ENCODE peak calls at places on chromosome 5, in six cellular contexts. One of them, this sample, is unnamed.

GRCh38 chr5:72151169-72151568 is 43.9 kb downstream of the MAP1B start:
- DNase-seq in RWPE1: no peak
- DNase-seq in GM23338: no peak
- DNase-seq in PC-9: no peak
- DNase-seq in osteoblast: no peak
- DNase-seq in astrocyte of the spinal cord: no peak
- DNase-seq in this sample: no peak

GRCh38 chr5:9112520-9113291 is 433.2 kb downstream of the SEMA5A start:
- DNase-seq in astrocyte of the spinal cord: peak
- DNase-seq in RWPE1: peak
- DNase-seq in PC-9: no peak
- DNase-seq in osteoblast: no peak
- DNase-seq in GM23338: no peak
- DNase-seq in this sample: no peak

GRCh38 chr5:143882520-143882919 is 70.6 kb downstream of the HMHB1 start:
- DNase-seq in astrocyte of the spinal cord: peak
- DNase-seq in osteoblast: no peak
- DNase-seq in RWPE1: no peak
- DNase-seq in GM23338: no peak
- DNase-seq in PC-9: no peak
- DNase-seq in this sample: no peak

GRCh38 chr5:14397717-14398116 is 183.9 kb upstream of the OTULINL start:
- DNase-seq in astrocyte of the spinal cord: peak
- DNase-seq in osteoblast: no peak
- DNase-seq in RWPE1: no peak
- DNase-seq in GM23338: no peak
- DNase-seq in PC-9: no peak
- DNase-seq in this sample: no peak

GRCh38 chr5:10393491-10393890 is 40.0 kb downstream of the MARCHF6 start:
- DNase-seq in PC-9: no peak
- DNase-seq in RWPE1: no peak
- DNase-seq in astrocyte of the spinal cord: no peak
- DNase-seq in GM23338: no peak
- DNase-seq in osteoblast: peak
- DNase-seq in this sample: no peak

GRCh38 chr5:169202969-169203368 is 98.0 kb downstream of the SLIT3 start:
- DNase-seq in GM23338: no peak
- DNase-seq in osteoblast: no peak
- DNase-seq in astrocyte of the spinal cord: no peak
- DNase-seq in RWPE1: no peak
- DNase-seq in PC-9: no peak
- DNase-seq in this sample: no peak

GRCh38 chr5:7518947-7519560 is 123.1 kb downstream of the ADCY2 start:
- DNase-seq in PC-9: no peak
- DNase-seq in astrocyte of the spinal cord: no peak
- DNase-seq in GM23338: peak
- DNase-seq in osteoblast: no peak
- DNase-seq in RWPE1: no peak
- DNase-seq in this sample: no peak

GRCh38 chr5:58849995-58850667 is 267.3 kb downstream of the RAB3C start:
- DNase-seq in PC-9: peak
- DNase-seq in astrocyte of the spinal cord: peak
- DNase-seq in RWPE1: peak
- DNase-seq in osteoblast: peak
- DNase-seq in GM23338: peak
- DNase-seq in this sample: no peak

GRCh38 chr5:132388244-132389050 is 18.9 kb downstream of the SLC22A5 start:
- DNase-seq in RWPE1: no peak
- DNase-seq in osteoblast: no peak
- DNase-seq in astrocyte of the spinal cord: peak
- DNase-seq in PC-9: peak
- DNase-seq in GM23338: no peak
- DNase-seq in this sample: no peak

GRCh38 chr5:160506006-160507004 is 84.7 kb downstream of the PTTG1 start:
- DNase-seq in GM23338: peak
- DNase-seq in osteoblast: no peak
- DNase-seq in astrocyte of the spinal cord: peak
- DNase-seq in PC-9: no peak
- DNase-seq in RWPE1: no peak
- DNase-seq in this sample: peak

GRCh38 chr5:111134080-111134479 is 41.9 kb downstream of the WDR36 start:
- DNase-seq in osteoblast: peak
- DNase-seq in RWPE1: no peak
- DNase-seq in PC-9: no peak
- DNase-seq in GM23338: no peak
- DNase-seq in astrocyte of the spinal cord: peak
- DNase-seq in this sample: no peak

GRCh38 chr5:94745786-94746730 is 127.6 kb downstream of the SLF1 start:
- DNase-seq in PC-9: no peak
- DNase-seq in astrocyte of the spinal cord: no peak
- DNase-seq in RWPE1: peak
- DNase-seq in GM23338: no peak
- DNase-seq in osteoblast: no peak
- DNase-seq in this sample: no peak

GRCh38 chr5:110179291-110179690 is 489.6 kb downstream of the MAN2A1 start:
- DNase-seq in osteoblast: no peak
- DNase-seq in astrocyte of the spinal cord: no peak
- DNase-seq in PC-9: no peak
- DNase-seq in RWPE1: no peak
- DNase-seq in GM23338: peak
- DNase-seq in this sample: no peak

GRCh38 chr5:80566711-80567259 is 3.3 kb downstream of the ANKRD34B start:
- DNase-seq in PC-9: peak
- DNase-seq in GM23338: no peak
- DNase-seq in RWPE1: no peak
- DNase-seq in astrocyte of the spinal cord: no peak
- DNase-seq in osteoblast: peak
- DNase-seq in this sample: no peak

GRCh38 chr5:98631311-98632054 is 142.0 kb upstream of the RGMB start:
- DNase-seq in RWPE1: peak
- DNase-seq in osteoblast: peak
- DNase-seq in astrocyte of the spinal cord: peak
- DNase-seq in GM23338: no peak
- DNase-seq in PC-9: no peak
- DNase-seq in this sample: no peak

GRCh38 chr5:10509593-10509992 is 54.3 kb upstream of the ANKRD33B start:
- DNase-seq in GM23338: no peak
- DNase-seq in RWPE1: no peak
- DNase-seq in PC-9: no peak
- DNase-seq in astrocyte of the spinal cord: no peak
- DNase-seq in osteoblast: no peak
- DNase-seq in this sample: no peak

GRCh38 chr5:75529185-75529584 is 17.5 kb downstream of the POLK start:
- DNase-seq in GM23338: no peak
- DNase-seq in osteoblast: no peak
- DNase-seq in astrocyte of the spinal cord: no peak
- DNase-seq in RWPE1: no peak
- DNase-seq in PC-9: no peak
- DNase-seq in this sample: no peak

GRCh38 chr5:87383216-87383615 is 29.5 kb downstream of the CCNH start:
- DNase-seq in astrocyte of the spinal cord: peak
- DNase-seq in GM23338: no peak
- DNase-seq in PC-9: no peak
- DNase-seq in RWPE1: no peak
- DNase-seq in osteoblast: no peak
- DNase-seq in this sample: no peak

GRCh38 chr5:111583761-111584203 is 71.4 kb upstream of the STARD4 start:
- DNase-seq in PC-9: no peak
- DNase-seq in GM23338: no peak
- DNase-seq in astrocyte of the spinal cord: no peak
- DNase-seq in osteoblast: no peak
- DNase-seq in RWPE1: no peak
- DNase-seq in this sample: no peak

GRCh38 chr5:124661317-124662141 is 84.9 kb downstream of the ZNF608 start:
- DNase-seq in osteoblast: no peak
- DNase-seq in PC-9: peak
- DNase-seq in RWPE1: peak
- DNase-seq in astrocyte of the spinal cord: peak
- DNase-seq in GM23338: peak
- DNase-seq in this sample: no peak

GRCh38 chr5:156051972-156052371 is 275.0 kb upstream of the SGCD start:
- DNase-seq in astrocyte of the spinal cord: no peak
- DNase-seq in GM23338: peak
- DNase-seq in osteoblast: no peak
- DNase-seq in PC-9: no peak
- DNase-seq in RWPE1: no peak
- DNase-seq in this sample: no peak

GRCh38 chr5:65364907-65365306 is 116.8 kb downstream of the ADAMTS6 start:
- DNase-seq in astrocyte of the spinal cord: no peak
- DNase-seq in GM23338: no peak
- DNase-seq in osteoblast: peak
- DNase-seq in RWPE1: no peak
- DNase-seq in PC-9: no peak
- DNase-seq in this sample: no peak

GRCh38 chr5:141848771-141849370 is 29.3 kb downstream of the PCDH1 start:
- DNase-seq in RWPE1: peak
- DNase-seq in PC-9: peak
- DNase-seq in astrocyte of the spinal cord: peak
- DNase-seq in osteoblast: peak
- DNase-seq in GM23338: peak
- DNase-seq in this sample: peak

GRCh38 chr5:151288180-151288579 is 15.4 kb downstream of the SLC36A3 start:
- DNase-seq in RWPE1: peak
- DNase-seq in GM23338: peak
- DNase-seq in PC-9: peak
- DNase-seq in osteoblast: no peak
- DNase-seq in astrocyte of the spinal cord: no peak
- DNase-seq in this sample: no peak
- TF ChIP-seq CTCF in RWPE1: no peak
- TF ChIP-seq CTCF in GM23338: peak
- TF ChIP-seq CTCF in PC-9: peak
- TF ChIP-seq CTCF in osteoblast: no peak
- TF ChIP-seq CTCF in astrocyte of the spinal cord: no peak
- TF ChIP-seq CTCF in this sample: no peak

DNA sequence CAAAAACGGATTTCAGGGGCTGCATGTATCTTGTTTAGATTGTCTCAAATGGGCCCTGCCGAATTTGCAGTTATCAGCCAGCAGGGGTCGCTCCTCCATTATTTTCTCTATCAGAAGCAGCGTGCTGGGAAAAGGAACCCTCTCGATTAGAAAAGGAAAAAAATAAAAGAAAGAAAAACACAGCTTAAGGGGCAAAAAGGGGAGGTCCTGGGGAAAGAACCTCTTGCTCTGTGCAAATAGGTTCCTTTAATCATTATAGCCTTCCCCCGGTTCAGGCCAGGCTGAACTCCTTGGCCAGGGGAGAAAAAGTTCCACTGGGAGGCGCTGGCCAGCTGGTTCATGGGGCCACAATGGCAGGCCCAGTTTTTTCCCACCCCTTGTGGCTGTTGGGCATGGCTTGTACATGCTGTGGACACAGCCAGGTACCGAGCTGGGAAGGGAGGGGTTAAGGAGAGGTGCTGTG is 25.0 kb upstream of the CAPSL start:
- DNase-seq in astrocyte of the spinal cord: no peak
- DNase-seq in GM23338: peak
- DNase-seq in RWPE1: no peak
- DNase-seq in osteoblast: no peak
- DNase-seq in PC-9: no peak
- DNase-seq in this sample: peak
- TF ChIP-seq CTCF in astrocyte of the spinal cord: peak
- TF ChIP-seq CTCF in GM23338: peak
- TF ChIP-seq CTCF in RWPE1: peak
- TF ChIP-seq CTCF in osteoblast: peak
- TF ChIP-seq CTCF in PC-9: peak
- TF ChIP-seq CTCF in this sample: peak

DNA sequence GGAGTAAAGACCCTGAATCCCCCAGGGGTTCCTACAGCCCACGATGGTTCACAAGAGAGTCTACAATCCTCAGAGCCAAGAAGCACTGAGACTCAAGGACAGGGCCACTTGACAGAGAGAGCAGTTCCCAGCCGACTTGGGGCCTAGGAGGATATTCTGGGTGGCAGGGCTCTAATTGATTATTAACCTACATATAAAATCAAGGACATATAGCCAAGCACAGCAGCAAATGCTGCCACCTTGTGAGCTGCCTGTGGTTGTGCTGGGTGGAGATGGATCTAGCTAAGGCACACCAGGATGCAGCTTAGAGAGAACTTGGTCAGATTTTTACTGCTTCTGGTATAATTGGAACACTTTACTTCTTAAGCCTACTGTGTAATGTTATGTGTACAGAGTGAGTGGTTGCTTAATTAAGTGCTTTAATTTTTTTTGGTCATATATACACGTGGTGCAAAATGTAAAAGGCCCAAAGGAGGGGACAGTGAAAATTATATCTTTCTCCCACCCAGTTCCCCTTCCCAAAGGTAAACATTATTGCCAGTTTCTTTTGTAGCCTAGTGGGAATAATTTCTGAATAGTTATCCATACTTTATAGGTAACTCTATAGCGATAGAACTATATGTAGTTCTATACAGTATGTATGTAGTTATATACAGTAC is 78.8 kb downstream of the F2RL2 start:
- DNase-seq in GM23338: peak
- DNase-seq in PC-9: no peak
- DNase-seq in astrocyte of the spinal cord: peak
- DNase-seq in RWPE1: peak
- DNase-seq in osteoblast: peak
- DNase-seq in this sample: peak
- TF ChIP-seq CTCF in GM23338: peak
- TF ChIP-seq CTCF in PC-9: peak
- TF ChIP-seq CTCF in astrocyte of the spinal cord: peak
- TF ChIP-seq CTCF in RWPE1: peak
- TF ChIP-seq CTCF in osteoblast: peak
- TF ChIP-seq CTCF in this sample: peak

GRCh38 chr5:135264451-135265445 is 134.3 kb downstream of the MACROH2A1 start:
- DNase-seq in PC-9: no peak
- DNase-seq in RWPE1: no peak
- DNase-seq in osteoblast: no peak
- DNase-seq in astrocyte of the spinal cord: no peak
- DNase-seq in GM23338: no peak
- DNase-seq in this sample: no peak
- TF ChIP-seq CTCF in PC-9: no peak
- TF ChIP-seq CTCF in RWPE1: no peak
- TF ChIP-seq CTCF in osteoblast: no peak
- TF ChIP-seq CTCF in astrocyte of the spinal cord: no peak
- TF ChIP-seq CTCF in GM23338: no peak
- TF ChIP-seq CTCF in this sample: no peak

This sample was measured in activated CD8-positive, alpha-beta T cell treated with anti-CD3 and anti-CD28 coated beads for 36 hours.